ENCODE peak calls at places on chromosomes 11 and 22, in ten cellular contexts. A is activated T-cell treated with anti-CD3 and anti-CD28 coated beads for 1 hour; Z is GM12891; R is stimulated activated CD4-positive, alpha-beta T cell treated with anti-CD3 and anti-CD28 coated beads, Interleukin-1b, Interleukin-23, amount 100 ng/mL, for 48 hours; V is activated CD8-positive, alpha-beta memory T cell treated with anti-CD3 and anti-CD28 coated beads for 24 hours; W is AG04450; T is upper lobe of right lung; F is CD4-positive, alpha-beta memory T cell; J is non-pigmented ciliary epithelial cell; B is NCI-H446. O is an unnamed sample.

GRCh38 chr11:119315139-119316016 is 1.6 kb downstream of the MCAM start:
- DNase-seq in A (peak), Z (no peak), R (no peak), V (peak), W (no peak), T (no peak), F (peak), J (no peak), B (no peak), O (no peak)

GRCh38 chr11:113189909-113190667 is 124.3 kb upstream of the TTC12 start:
- DNase-seq in A (no peak), Z (no peak), R (no peak), V (no peak), W (no peak), T (no peak), F (no peak), J (no peak), B (peak), O (peak)

GRCh38 chr22:27975381-27976013 is 56.4 kb upstream of the PITPNB start:
- DNase-seq in A (no peak), Z (no peak), R (no peak), V (no peak), W (no peak), T (no peak), F (no peak), J (peak), B (no peak), O (no peak)

GRCh38 chr22:26443901-26444300 is 14.8 kb downstream of the ASPHD2 start:
- DNase-seq in A (no peak), Z (no peak), R (no peak), V (no peak), W (no peak), T (no peak), F (no peak), J (no peak), B (no peak), O (no peak)

GRCh38 chr22:46084943-46085830 is 65.1 kb upstream of the PPARA start:
- DNase-seq in A (no peak), Z (no peak), R (no peak), V (no peak), W (no peak), T (peak), F (no peak), J (no peak), B (no peak), O (peak)

GRCh38 chr22:27677895-27678458 is 123.6 kb downstream of the MN1 start:
- DNase-seq in A (no peak), Z (no peak), R (no peak), V (no peak), W (no peak), T (no peak), F (no peak), J (no peak), B (no peak), O (no peak)

GRCh38 chr22:39746600-39747262 is 146.8 kb downstream of the ENTHD1 start:
- DNase-seq in A (no peak), Z (no peak), R (peak), V (no peak), W (no peak), T (no peak), F (no peak), J (no peak), B (no peak), O (no peak)

GRCh38 chr22:32852346-32853251 is 51.1 kb downstream of the TIMP3 start:
- DNase-seq in A (no peak), Z (no peak), R (no peak), V (no peak), W (no peak), T (no peak), F (no peak), J (no peak), B (no peak), O (peak)

O was measured in fibroblast of the aortic adventitia.